ENCODE peak calls at places on chromosomes 13 and 19, in five cellular contexts. One of them, this sample, is unnamed.

GRCh38 chr13:110409581-110409992 is 102.5 kb downstream of the COL4A2 start:
- DNase-seq in K562: no peak
- DNase-seq in HepG2: no peak
- DNase-seq in A549: no peak
- DNase-seq in H1: no peak
- DNase-seq in this sample: no peak

GRCh38 chr13:46575843-46576242 is 22.9 kb downstream of the LRCH1 start:
- DNase-seq in K562: no peak
- DNase-seq in HepG2: no peak
- DNase-seq in A549: peak; percentile 16
- DNase-seq in H1: no peak
- DNase-seq in this sample: no peak

GRCh38 chr13:97810152-97810551 is 143.3 kb upstream of the IPO5 start:
- DNase-seq in K562: no peak
- DNase-seq in HepG2: peak; percentile 13
- DNase-seq in A549: peak; percentile 2
- DNase-seq in H1: no peak
- DNase-seq in this sample: no peak

GRCh38 chr13:19845758-19846157 is 17.7 kb downstream of the ZMYM5 start:
- DNase-seq in K562: peak; percentile 41
- DNase-seq in HepG2: peak; percentile 57
- DNase-seq in A549: peak; percentile 76
- DNase-seq in H1: no peak
- DNase-seq in this sample: no peak

GRCh38 chr19:17576758-17577532 is 21.5 kb downstream of the COLGALT1 start:
- DNase-seq in K562: peak; percentile 97
- DNase-seq in HepG2: no peak
- DNase-seq in A549: peak; percentile 84
- DNase-seq in H1: peak; percentile 98
- DNase-seq in this sample: peak; percentile 100

GRCh38 chr13:45751882-45752281 is 49.8 kb downstream of the CBY2 start:
- DNase-seq in K562: no peak
- DNase-seq in HepG2: no peak
- DNase-seq in A549: no peak
- DNase-seq in H1: no peak
- DNase-seq in this sample: no peak

GRCh38 chr19:2627319-2627829 is 75.1 kb downstream of the GNG7 start:
- DNase-seq in K562: no peak
- DNase-seq in HepG2: peak; percentile 68
- DNase-seq in A549: peak; percentile 81
- DNase-seq in H1: no peak
- DNase-seq in this sample: no peak

GRCh38 chr13:27138457-27139093 is 33.0 kb downstream of the USP12 start:
- DNase-seq in K562: peak; percentile 29
- DNase-seq in HepG2: no peak
- DNase-seq in A549: no peak
- DNase-seq in H1: no peak
- DNase-seq in this sample: no peak

GRCh38 chr19:48833977-48834376 is 2.3 kb downstream of the HSD17B14 start:
- DNase-seq in K562: no peak
- DNase-seq in HepG2: no peak
- DNase-seq in A549: no peak
- DNase-seq in H1: no peak
- DNase-seq in this sample: no peak

GRCh38 chr13:108700421-108701170 is 71.2 kb downstream of the MYO16 start:
- DNase-seq in K562: no peak
- DNase-seq in HepG2: no peak
- DNase-seq in A549: peak; percentile 43
- DNase-seq in H1: no peak
- DNase-seq in this sample: no peak

GRCh38 chr19:7916137-7916907 is 1.7 kb downstream of the TGFBR3L start:
- DNase-seq in K562: no peak
- DNase-seq in HepG2: no peak
- DNase-seq in A549: no peak
- DNase-seq in H1: peak; percentile 80
- DNase-seq in this sample: peak; percentile 60

GRCh38 chr13:99045396-99045795 is 67.5 kb upstream of the DOCK9 start:
- DNase-seq in K562: no peak
- DNase-seq in HepG2: no peak
- DNase-seq in A549: no peak
- DNase-seq in H1: no peak
- DNase-seq in this sample: no peak

GRCh38 chr13:96762876-96763275 is 231.4 kb downstream of the OXGR1 start:
- DNase-seq in K562: no peak
- DNase-seq in HepG2: no peak
- DNase-seq in A549: no peak
- DNase-seq in H1: no peak
- DNase-seq in this sample: no peak

GRCh38 chr19:38070573-38070972 is 153.4 kb downstream of the DPF1 start:
- DNase-seq in K562: no peak
- DNase-seq in HepG2: no peak
- DNase-seq in A549: peak; percentile 88
- DNase-seq in H1: no peak
- DNase-seq in this sample: no peak

GRCh38 chr19:47619763-47620162 is 10.8 kb downstream of the BICRA start:
- DNase-seq in K562: no peak
- DNase-seq in HepG2: peak; percentile 58
- DNase-seq in A549: no peak
- DNase-seq in H1: no peak
- DNase-seq in this sample: peak; percentile 54

GRCh38 chr13:100347941-100348340 is 240.6 kb downstream of the GGACT start:
- DNase-seq in K562: no peak
- DNase-seq in HepG2: no peak
- DNase-seq in A549: peak; percentile 21
- DNase-seq in H1: no peak
- DNase-seq in this sample: no peak

GRCh38 chr13:106275441-106276032 is 259.9 kb downstream of the EFNB2 start:
- DNase-seq in K562: no peak
- DNase-seq in HepG2: no peak
- DNase-seq in A549: no peak
- DNase-seq in H1: no peak
- DNase-seq in this sample: no peak

GRCh38 chr19:48390188-48391099 is 907 bp downstream of the KDELR1 start:
- DNase-seq in K562: peak; percentile 85
- DNase-seq in HepG2: peak; percentile 44
- DNase-seq in A549: peak; percentile 64
- DNase-seq in H1: peak; percentile 84
- DNase-seq in this sample: peak; percentile 81

GRCh38 chr19:14198384-14199376 is 7.3 kb downstream of the ADGRL1 start:
- DNase-seq in K562: no peak
- DNase-seq in HepG2: peak; percentile 13
- DNase-seq in A549: peak; percentile 29
- DNase-seq in H1: no peak
- DNase-seq in this sample: peak; percentile 33

GRCh38 chr19:980133-980998 is 3.8 kb upstream of the WDR18 start:
- DNase-seq in K562: peak; percentile 85
- DNase-seq in HepG2: peak; percentile 86
- DNase-seq in A549: peak; percentile 56
- DNase-seq in H1: peak; percentile 74
- DNase-seq in this sample: peak; percentile 73

GRCh38 chr19:19171821-19172532 is 1.9 kb upstream of the MEF2B start:
- DNase-seq in K562: peak; percentile 49
- DNase-seq in HepG2: peak; percentile 62
- DNase-seq in A549: no peak
- DNase-seq in H1: no peak
- DNase-seq in this sample: peak; percentile 52

GRCh38 chr13:30743319-30744055 is 8.1 kb downstream of the ALOX5AP start:
- DNase-seq in K562: no peak
- DNase-seq in HepG2: peak; percentile 10
- DNase-seq in A549: peak; percentile 89
- DNase-seq in H1: no peak
- DNase-seq in this sample: no peak

GRCh38 chr19:5654931-5655330 is 25.4 kb downstream of the MICOS13 start:
- DNase-seq in K562: no peak
- DNase-seq in HepG2: no peak
- DNase-seq in A549: no peak
- DNase-seq in H1: no peak
- DNase-seq in this sample: no peak

GRCh38 chr13:39025433-39025839 is 12.5 kb downstream of the PROSER1 start:
- DNase-seq in K562: no peak
- DNase-seq in HepG2: no peak
- DNase-seq in A549: no peak
- DNase-seq in H1: no peak
- DNase-seq in this sample: no peak

GRCh38 chr19:53980553-53981407 is 10.7 kb upstream of the CACNG6 start:
- DNase-seq in K562: peak; percentile 43
- DNase-seq in HepG2: peak; percentile 6
- DNase-seq in A549: peak; percentile 99
- DNase-seq in H1: peak; percentile 94
- DNase-seq in this sample: peak; percentile 97

GRCh38 chr19:31838163-31838798 is 489.0 kb upstream of the TSHZ3 start:
- DNase-seq in K562: no peak
- DNase-seq in HepG2: no peak
- DNase-seq in A549: no peak
- DNase-seq in H1: no peak
- DNase-seq in this sample: no peak

GRCh38 chr13:67048793-67049150 is 181.4 kb downstream of the PCDH9 start:
- DNase-seq in K562: no peak
- DNase-seq in HepG2: no peak
- DNase-seq in A549: no peak
- DNase-seq in H1: no peak
- DNase-seq in this sample: no peak

GRCh38 chr13:70960841-70961443 is 852.7 kb upstream of the KLHL1 start:
- DNase-seq in K562: no peak
- DNase-seq in HepG2: peak; percentile 18
- DNase-seq in A549: peak; percentile 14
- DNase-seq in H1: no peak
- DNase-seq in this sample: no peak

GRCh38 chr13:108573455-108573854 is 56.0 kb upstream of the MYO16 start:
- DNase-seq in K562: no peak
- DNase-seq in HepG2: no peak
- DNase-seq in A549: no peak
- DNase-seq in H1: no peak
- DNase-seq in this sample: no peak

GRCh38 chr13:36084131-36084530 is 47.1 kb downstream of the DCLK1 start:
- DNase-seq in K562: no peak
- DNase-seq in HepG2: no peak
- DNase-seq in A549: no peak
- DNase-seq in H1: no peak
- DNase-seq in this sample: no peak

GRCh38 chr13:29110003-29110402 is 289.9 kb downstream of the MTUS2 start:
- DNase-seq in K562: no peak
- DNase-seq in HepG2: no peak
- DNase-seq in A549: no peak
- DNase-seq in H1: no peak
- DNase-seq in this sample: no peak
- TF ChIP-seq JUN in K562: no peak
- TF ChIP-seq JUN in HepG2: no peak
- TF ChIP-seq JUN in A549: no peak
- TF ChIP-seq JUN in H1: no peak
- TF ChIP-seq JUN in this sample: no peak

DNA sequence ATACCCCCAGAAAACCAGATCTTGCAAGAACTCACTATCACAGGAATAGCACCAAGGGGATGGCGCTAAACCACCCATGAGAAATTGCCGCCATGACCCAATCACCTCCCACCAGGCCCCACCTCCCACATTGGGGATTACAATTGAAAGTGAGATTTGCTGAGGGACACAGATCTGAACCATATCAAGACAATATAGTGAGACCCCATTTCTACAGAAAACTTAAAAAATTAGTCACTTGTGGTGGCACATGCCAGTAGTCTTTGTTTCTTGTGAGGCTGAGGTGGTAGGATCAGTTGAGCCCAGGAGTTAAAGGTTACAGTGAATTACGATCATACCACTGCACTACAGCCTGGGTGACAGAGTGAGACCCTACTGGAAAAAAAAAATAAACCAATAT is 9.7 kb downstream of the DNAJC15 start:
- DNase-seq in K562: no peak
- DNase-seq in HepG2: no peak
- DNase-seq in A549: no peak
- DNase-seq in H1: no peak
- DNase-seq in this sample: no peak
- TF ChIP-seq JUN in K562: no peak
- TF ChIP-seq JUN in HepG2: no peak
- TF ChIP-seq JUN in A549: no peak
- TF ChIP-seq JUN in H1: no peak
- TF ChIP-seq JUN in this sample: no peak

GRCh38 chr13:28337196-28338045 is 157.5 kb downstream of the FLT1 start:
- DNase-seq in K562: no peak
- DNase-seq in HepG2: no peak
- DNase-seq in A549: no peak
- DNase-seq in H1: no peak
- DNase-seq in this sample: no peak
- TF ChIP-seq JUN in K562: no peak
- TF ChIP-seq JUN in HepG2: no peak
- TF ChIP-seq JUN in A549: no peak
- TF ChIP-seq JUN in H1: no peak
- TF ChIP-seq JUN in this sample: no peak

GRCh38 chr19:12875086-12875485 is 6.2 kb downstream of the DNASE2 start:
- DNase-seq in K562: no peak
- DNase-seq in HepG2: no peak
- DNase-seq in A549: no peak
- DNase-seq in H1: no peak
- DNase-seq in this sample: no peak

GRCh38 chr19:12871681-12872080 is 9.6 kb downstream of the DNASE2 start:
- DNase-seq in K562: no peak
- DNase-seq in HepG2: no peak
- DNase-seq in A549: no peak
- DNase-seq in H1: no peak
- DNase-seq in this sample: no peak

GRCh38 chr19:12872255-12872654 is 9.0 kb downstream of the DNASE2 start:
- DNase-seq in K562: peak; percentile 28
- DNase-seq in HepG2: no peak
- DNase-seq in A549: no peak
- DNase-seq in H1: no peak
- DNase-seq in this sample: no peak

GRCh38 chr19:12872941-12873890 is 8.0 kb downstream of the DNASE2 start:
- DNase-seq in K562: peak; percentile 92
- DNase-seq in HepG2: peak; percentile 17
- DNase-seq in A549: peak; percentile 64
- DNase-seq in H1: peak; percentile 55
- DNase-seq in this sample: peak; percentile 89

DNA sequence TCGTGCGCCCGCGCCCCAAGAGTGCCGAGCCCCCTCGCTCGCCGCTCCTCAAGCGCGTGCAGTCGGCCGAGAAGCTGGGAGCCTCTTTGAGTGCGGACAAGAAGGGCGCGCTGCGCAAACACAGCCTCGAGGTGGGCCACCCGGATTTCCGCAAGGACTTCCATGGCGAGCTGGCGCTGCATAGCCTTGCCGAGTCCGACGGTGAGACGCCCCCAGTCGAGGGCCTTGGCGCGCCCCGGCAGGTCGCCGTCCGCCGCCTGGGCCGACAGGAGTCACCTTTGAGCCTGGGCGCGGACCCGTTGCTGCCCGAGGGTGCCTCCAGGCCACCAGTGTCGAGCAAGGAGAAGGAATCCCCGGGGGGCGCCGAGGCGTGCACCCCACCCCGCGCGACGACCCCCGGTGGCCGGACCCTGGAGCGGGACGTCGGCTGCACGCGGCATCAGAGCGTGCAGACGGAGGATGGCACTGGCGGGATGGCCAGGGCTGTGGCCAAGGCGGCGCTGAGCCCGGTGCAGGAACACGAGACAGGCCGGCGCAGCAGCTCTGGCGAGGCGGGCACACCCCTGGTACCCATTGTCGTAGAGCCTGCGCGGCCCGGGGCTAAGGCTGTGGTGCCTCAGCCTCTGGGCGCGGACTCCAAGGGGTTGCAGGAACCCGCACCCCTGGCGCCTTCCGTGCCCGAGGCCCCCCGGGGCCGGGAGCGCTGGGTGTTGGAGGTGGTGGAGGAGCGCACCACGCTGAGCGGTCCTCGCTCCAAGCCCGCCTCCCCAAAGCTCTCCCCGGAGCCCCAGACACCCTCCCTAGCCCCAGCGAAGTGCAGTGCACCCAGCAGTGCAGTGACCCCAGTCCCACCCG is 7.1 kb downstream of the DNASE2 start:
- DNase-seq in K562: no peak
- DNase-seq in HepG2: no peak
- DNase-seq in A549: no peak
- DNase-seq in H1: no peak
- DNase-seq in this sample: no peak
- TF ChIP-seq JUN in K562: no peak
- TF ChIP-seq JUN in HepG2: no peak
- TF ChIP-seq JUN in A549: no peak
- TF ChIP-seq JUN in H1: no peak
- TF ChIP-seq JUN in this sample: no peak